ENCODE peak calls at places on chromosomes 7 and 10, in ten cellular contexts. Z is COR-L47; I is upper lobe of right lung; B is DMS153; D is ELR; F is RPMI8226; T is HCEC 1CT; H is activated CD4-positive, CD25-positive, alpha-beta regulatory T cell; X is activated CD4-positive, alpha-beta T cell treated with anti-CD3 and anti-CD28 coated beads, Interleukin-2, amount 50 U/mL, for 1 hour; S is non-pigmented ciliary epithelial cell. U is an unnamed sample.

GRCh38 chr10:10138685-10139084 is 879.0 kb upstream of the CELF2 start:
- DNase-seq in Z (no peak), I (no peak), B (no peak), D (no peak), F (no peak), T (no peak), H (no peak), X (no peak), S (no peak), U (peak)

GRCh38 chr7:151814400-151814914 is 62.5 kb downstream of the PRKAG2 start:
- DNase-seq in Z (no peak), I (no peak), B (no peak), D (no peak), F (no peak), T (no peak), H (no peak), X (no peak), S (no peak), U (no peak)

GRCh38 chr7:151731022-151731441 is 145.9 kb downstream of the PRKAG2 start:
- DNase-seq in Z (no peak), I (no peak), B (no peak), D (no peak), F (no peak), T (no peak), H (no peak), X (no peak), S (no peak), U (no peak)

GRCh38 chr10:95290801-95291633 is at the start of gene PDLIM1:
- DNase-seq in Z (peak), I (peak), B (peak), D (peak), F (peak), T (peak), H (no peak), X (peak), S (no peak), U (peak)

GRCh38 chr7:74379938-74380337 is 73.8 kb upstream of the GTF2IRD1 start:
- DNase-seq in Z (no peak), I (no peak), B (no peak), D (no peak), F (no peak), T (no peak), H (no peak), X (no peak), S (no peak), U (no peak)

GRCh38 chr7:139734395-139734794 is 43.4 kb downstream of the HIPK2 start:
- DNase-seq in Z (no peak), I (no peak), B (no peak), D (peak), F (no peak), T (peak), H (no peak), X (no peak), S (peak), U (no peak)

GRCh38 chr10:121900443-121901174 is 27.2 kb downstream of the ATE1 start:
- DNase-seq in Z (peak), I (no peak), B (peak), D (peak), F (peak), T (peak), H (no peak), X (no peak), S (peak), U (peak)

GRCh38 chr7:15446722-15447121 is 115.1 kb downstream of the AGMO start:
- DNase-seq in Z (no peak), I (no peak), B (no peak), D (no peak), F (no peak), T (no peak), H (no peak), X (no peak), S (no peak), U (no peak)

GRCh38 chr10:76970795-76971519 is 666.7 kb downstream of the KCNMA1 start:
- DNase-seq in Z (no peak), I (no peak), B (no peak), D (no peak), F (no peak), T (no peak), H (no peak), X (no peak), S (no peak), U (no peak)

GRCh38 chr7:4681922-4682620 is at the start of gene FOXK1:
- DNase-seq in Z (peak), I (peak), B (peak), D (peak), F (peak), T (peak), H (peak), X (peak), S (no peak), U (peak)

GRCh38 chr7:136877990-136878389 is 9.5 kb downstream of the CHRM2 start:
- DNase-seq in Z (no peak), I (no peak), B (no peak), D (no peak), F (no peak), T (no peak), H (no peak), X (no peak), S (no peak), U (no peak)

GRCh38 chr7:50621206-50621605 is 56.0 kb upstream of the DDC start:
- DNase-seq in Z (no peak), I (no peak), B (no peak), D (no peak), F (no peak), T (no peak), H (no peak), X (no peak), S (no peak), U (no peak)

GRCh38 chr7:68417659-68418058 is 1180.6 kb upstream of the AUTS2 start:
- DNase-seq in Z (no peak), I (no peak), B (no peak), D (peak), F (peak), T (no peak), H (no peak), X (no peak), S (no peak), U (peak)

GRCh38 chr7:17685141-17685540 is 255.2 kb downstream of the SNX13 start:
- DNase-seq in Z (no peak), I (no peak), B (no peak), D (no peak), F (no peak), T (no peak), H (no peak), X (no peak), S (no peak), U (no peak)

GRCh38 chr7:158587425-158588084 is at the start of gene PTPRN2:
- DNase-seq in Z (peak), I (peak), B (no peak), D (peak), F (peak), T (no peak), H (peak), X (peak), S (no peak), U (no peak)

GRCh38 chr10:70227548-70228320 is 5.5 kb downstream of the PPA1 start:
- DNase-seq in Z (no peak), I (no peak), B (no peak), D (no peak), F (no peak), T (no peak), H (no peak), X (no peak), S (no peak), U (no peak)

GRCh38 chr10:69394020-69394419 is 22.7 kb downstream of the TACR2 start:
- DNase-seq in Z (no peak), I (no peak), B (no peak), D (no peak), F (no peak), T (no peak), H (no peak), X (no peak), S (no peak), U (no peak)

GRCh38 chr10:121516483-121516882 is 81.8 kb downstream of the FGFR2 start:
- DNase-seq in Z (no peak), I (no peak), B (no peak), D (no peak), F (peak), T (no peak), H (no peak), X (no peak), S (no peak), U (no peak)

GRCh38 chr10:129863231-129863663 is 100.8 kb downstream of the EBF3 start:
- DNase-seq in Z (no peak), I (no peak), B (no peak), D (no peak), F (no peak), T (no peak), H (no peak), X (no peak), S (no peak), U (no peak)

GRCh38 chr7:137751361-137752009 is 95.3 kb downstream of the DGKI start:
- DNase-seq in Z (no peak), I (no peak), B (no peak), D (no peak), F (no peak), T (no peak), H (no peak), X (no peak), S (no peak), U (no peak)

GRCh38 chr7:140326116-140326928 is 72.0 kb downstream of the SLC37A3 start:
- DNase-seq in Z (peak), I (no peak), B (peak), D (peak), F (peak), T (peak), H (no peak), X (peak), S (no peak), U (peak)

GRCh38 chr7:95357623-95358022 is 33.3 kb upstream of the PON1 start:
- DNase-seq in Z (no peak), I (no peak), B (no peak), D (no peak), F (no peak), T (no peak), H (no peak), X (no peak), S (no peak), U (no peak)

GRCh38 chr7:101108330-101108857 is 18.5 kb upstream of the SERPINE1 start:
- DNase-seq in Z (no peak), I (no peak), B (no peak), D (no peak), F (no peak), T (no peak), H (no peak), X (no peak), S (no peak), U (no peak)

GRCh38 chr10:35300063-35300699 is 36.1 kb upstream of the CCNY start:
- DNase-seq in Z (no peak), I (no peak), B (no peak), D (peak), F (peak), T (peak), H (no peak), X (no peak), S (peak), U (peak)

GRCh38 chr7:137484326-137484725 is 140.8 kb upstream of the PTN start:
- DNase-seq in Z (no peak), I (no peak), B (no peak), D (no peak), F (no peak), T (no peak), H (no peak), X (no peak), S (no peak), U (no peak)

GRCh38 chr7:114085592-114086490 is 167.0 kb upstream of the PPP1R3A start:
- DNase-seq in Z (peak), I (peak), B (peak), D (peak), F (peak), T (peak), H (no peak), X (no peak), S (peak), U (no peak)

GRCh38 chr7:28572321-28573058 is 160.2 kb downstream of the CREB5 start:
- DNase-seq in Z (peak), I (no peak), B (peak), D (no peak), F (no peak), T (no peak), H (no peak), X (no peak), S (no peak), U (peak)

GRCh38 chr10:30079423-30079822 is 20.0 kb upstream of the JCAD start:
- DNase-seq in Z (no peak), I (no peak), B (no peak), D (no peak), F (no peak), T (no peak), H (no peak), X (no peak), S (no peak), U (no peak)

GRCh38 chr7:7156663-7157062 is 25.7 kb upstream of the C1GALT1 start:
- DNase-seq in Z (no peak), I (no peak), B (no peak), D (no peak), F (no peak), T (no peak), H (no peak), X (no peak), S (no peak), U (peak)

GRCh38 chr10:97582169-97582568 is 2.0 kb upstream of the HOGA1 start:
- DNase-seq in Z (no peak), I (no peak), B (no peak), D (no peak), F (no peak), T (no peak), H (no peak), X (no peak), S (no peak), U (no peak)

GRCh38 chr10:29200280-29200679 is 88.6 kb upstream of the LYZL1 start:
- DNase-seq in Z (no peak), I (no peak), B (no peak), D (peak), F (peak), T (no peak), H (no peak), X (no peak), S (no peak), U (no peak)

GRCh38 chr10:50275650-50276235 is 24.4 kb upstream of the ASAH2 start:
- DNase-seq in Z (no peak), I (no peak), B (no peak), D (peak), F (peak), T (peak), H (no peak), X (peak), S (no peak), U (peak)

GRCh38 chr7:155844019-155844453 is 31.8 kb upstream of the SHH start:
- DNase-seq in Z (no peak), I (peak), B (no peak), D (no peak), F (no peak), T (no peak), H (no peak), X (no peak), S (no peak), U (no peak)

GRCh38 chr10:70115948-70116682 is 16.5 kb downstream of the AIFM2 start:
- DNase-seq in Z (peak), I (no peak), B (no peak), D (peak), F (peak), T (no peak), H (peak), X (peak), S (no peak), U (peak)

GRCh38 chr10:78657622-78658165 is 411.1 kb upstream of the ZMIZ1 start:
- DNase-seq in Z (no peak), I (peak), B (peak), D (peak), F (peak), T (peak), H (peak), X (peak), S (no peak), U (peak)